ENCODE peak calls at places on chromosomes 6 and 20, in seven cellular contexts. L is progenitor cell of endocrine pancreas; F is PC-3; J is HFFc6; Q is KBM-7; E is CD8-positive, alpha-beta memory T cell; O is A549. D is an unnamed sample.

GRCh38 chr6:155381856-155382690 is 67.8 kb upstream of the TFB1M start:
- DNase-seq in L (no peak), F (no peak), J (peak), Q (no peak), E (no peak), O (no peak), D (peak)

GRCh38 chr6:128397996-128398395 is 122.4 kb downstream of the PTPRK start:
- DNase-seq in L (no peak), F (no peak), J (no peak), Q (no peak), E (no peak), O (no peak), D (no peak)

GRCh38 chr6:83071023-83071422 is 3.6 kb downstream of the DOP1A start:
- DNase-seq in L (no peak), F (no peak), J (no peak), Q (peak), E (no peak), O (no peak), D (peak)

GRCh38 chr20:59547596-59547995 is 56.7 kb upstream of the PHACTR3 start:
- DNase-seq in L (no peak), F (no peak), J (no peak), Q (no peak), E (no peak), O (no peak), D (no peak)

GRCh38 chr6:28531479-28532128 is 5.9 kb downstream of the GPX5 start:
- DNase-seq in L (no peak), F (peak), J (no peak), Q (no peak), E (no peak), O (peak), D (no peak)

GRCh38 chr6:40550096-40550731 is 37.0 kb downstream of the LRFN2 start:
- DNase-seq in L (no peak), F (peak), J (peak), Q (peak), E (no peak), O (peak), D (peak)

GRCh38 chr20:59006864-59007757 is at the start of gene CTSZ:
- DNase-seq in L (peak), F (peak), J (no peak), Q (peak), E (peak), O (peak), D (no peak)

GRCh38 chr20:1471242-1471641 is 4.6 kb upstream of the NSFL1C start:
- DNase-seq in L (no peak), F (no peak), J (no peak), Q (no peak), E (no peak), O (no peak), D (no peak)

GRCh38 chr6:105301756-105302616 is 100.9 kb downstream of the PREP start:
- DNase-seq in L (no peak), F (peak), J (no peak), Q (no peak), E (no peak), O (no peak), D (no peak)

GRCh38 chr6:75748743-75749538 is at the start of gene MYO6:
- DNase-seq in L (peak), F (peak), J (peak), Q (peak), E (peak), O (peak), D (peak)

GRCh38 chr6:83511901-83512681 is at the start of gene PRSS35:
- DNase-seq in L (peak), F (peak), J (peak), Q (peak), E (peak), O (peak), D (peak)

GRCh38 chr20:46690219-46691111 is 1.2 kb upstream of the TP53RK start:
- DNase-seq in L (no peak), F (no peak), J (no peak), Q (no peak), E (no peak), O (no peak), D (no peak)

GRCh38 chr6:3757241-3757641 is 5.7 kb upstream of the PXDC1 start:
- DNase-seq in L (no peak), F (no peak), J (no peak), Q (no peak), E (no peak), O (no peak), D (no peak)

GRCh38 chr6:71419217-71419953 is 130.8 kb downstream of the OGFRL1 start:
- DNase-seq in L (no peak), F (peak), J (no peak), Q (no peak), E (no peak), O (no peak), D (no peak)

GRCh38 chr6:22349051-22349450 is 52.2 kb upstream of the PRL start:
- DNase-seq in L (no peak), F (no peak), J (no peak), Q (no peak), E (no peak), O (no peak), D (no peak)

GRCh38 chr20:62571667-62572344 is 70.5 kb upstream of the SLCO4A1 start:
- DNase-seq in L (no peak), F (peak), J (no peak), Q (peak), E (no peak), O (peak), D (no peak)

GRCh38 chr20:54111460-54111859 is 41.1 kb upstream of the BCAS1 start:
- DNase-seq in L (no peak), F (no peak), J (no peak), Q (no peak), E (no peak), O (no peak), D (no peak)

GRCh38 chr20:62979876-62980373 is 26.8 kb downstream of the BHLHE23 start:
- DNase-seq in L (no peak), F (no peak), J (no peak), Q (no peak), E (no peak), O (no peak), D (no peak)

GRCh38 chr6:35663001-35663400 is 25.7 kb downstream of the FKBP5 start:
- DNase-seq in L (no peak), F (no peak), J (no peak), Q (no peak), E (no peak), O (no peak), D (no peak)

GRCh38 chr20:50126662-50127061 is 13.7 kb upstream of the UBE2V1 start:
- DNase-seq in L (no peak), F (no peak), J (no peak), Q (no peak), E (no peak), O (peak), D (no peak)

GRCh38 chr6:159973951-159974350 is 5.1 kb downstream of the IGF2R start:
- DNase-seq in L (no peak), F (peak), J (peak), Q (peak), E (no peak), O (peak), D (peak)

GRCh38 chr6:144264270-144265060 is 20.7 kb upstream of the UTRN start:
- DNase-seq in L (peak), F (peak), J (peak), Q (no peak), E (no peak), O (peak), D (peak)

GRCh38 chr6:127484207-127484858 is 25.1 kb upstream of the KIAA0408 start:
- DNase-seq in L (no peak), F (peak), J (peak), Q (peak), E (no peak), O (peak), D (peak)

GRCh38 chr6:125947581-125947980 is 9.0 kb upstream of the HINT3 start:
- DNase-seq in L (no peak), F (peak), J (peak), Q (no peak), E (no peak), O (peak), D (peak)

GRCh38 chr20:62473717-62474584 is 1.8 kb downstream of the GATA5 start:
- DNase-seq in L (no peak), F (no peak), J (no peak), Q (no peak), E (no peak), O (no peak), D (no peak)

GRCh38 chr6:33392168-33392947 is 735 bp downstream of the KIFC1 start:
- DNase-seq in L (no peak), F (peak), J (no peak), Q (peak), E (no peak), O (no peak), D (peak)

GRCh38 chr6:27757307-27757706 is 154.9 kb downstream of the OR2B2 start:
- DNase-seq in L (peak), F (no peak), J (no peak), Q (no peak), E (peak), O (no peak), D (no peak)

GRCh38 chr20:33014336-33015113 is 7.0 kb downstream of the BPIFB2 start:
- DNase-seq in L (no peak), F (no peak), J (no peak), Q (no peak), E (no peak), O (no peak), D (no peak)